ENCODE peak calls at places on chromosomes 3 and 15, in six cellular contexts. R is foreskin melanocyte, B is epithelial cell of prostate, F is amygdala, A is Caco-2, V is NCI-H1105. T is an unnamed sample.

GRCh38 chr3:174356596-174356995 is 502.5 kb upstream of the NAALADL2 start:
- DNase-seq in R (peak; percentile 85), B (no peak), F (no peak), A (no peak), V (no peak), T (no peak)

GRCh38 chr3:120102674-120103073 is 8.4 kb upstream of the GSK3B start:
- DNase-seq in R (no peak), A (no peak), F (no peak), B (peak; percentile 88), V (peak; percentile 96), T (no peak)

GRCh38 chr3:130834476-130834875 is 59.4 kb upstream of the ATP2C1 start:
- DNase-seq in F (no peak), B (no peak), R (peak; percentile 11), V (no peak), A (no peak), T (no peak)

GRCh38 chr3:23810342-23811116 is 4.8 kb downstream of the UBE2E1 start:
- DNase-seq in F (no peak), B (no peak), R (no peak), A (peak; percentile 67), V (peak; percentile 25), T (peak; percentile 93)

GRCh38 chr3:66949898-66950297 is 48.2 kb upstream of the KBTBD8 start:
- DNase-seq in R (no peak), A (no peak), V (no peak), B (no peak), F (no peak), T (no peak)

GRCh38 chr15:38876621-38877020 is 312.0 kb upstream of the RASGRP1 start:
- DNase-seq in A (no peak), V (no peak), R (no peak), F (no peak), B (no peak), T (no peak)

GRCh38 chr3:13385373-13385965 is 34.7 kb downstream of the NUP210 start:
- DNase-seq in F (no peak), A (no peak), R (peak; percentile 36), V (no peak), B (no peak), T (no peak)

GRCh38 chr3:183264249-183264648 is 11.2 kb downstream of the B3GNT5 start:
- DNase-seq in R (no peak), F (no peak), B (no peak), A (no peak), V (no peak), T (no peak)

GRCh38 chr3:134374791-134375541 is 719 bp upstream of the AMOTL2 start:
- DNase-seq in R (no peak), B (no peak), V (peak; percentile 88), A (peak; percentile 87), F (no peak), T (peak; percentile 81)

GRCh38 chr15:26298666-26299065 is 435.5 kb upstream of the ATP10A start:
- DNase-seq in B (no peak), V (no peak), A (no peak), F (no peak), R (peak; percentile 27), T (no peak)

GRCh38 chr3:23968467-23969184 is 23.5 kb downstream of the NR1D2 start:
- DNase-seq in V (no peak), F (no peak), B (peak; percentile 37), A (no peak), R (no peak), T (no peak)

GRCh38 chr3:119418641-119419040 is 44.8 kb downstream of the TMEM39A start:
- DNase-seq in B (no peak), R (no peak), V (no peak), A (no peak), F (no peak), T (no peak)

GRCh38 chr3:52488746-52489145 is 6.4 kb upstream of the STAB1 start:
- DNase-seq in A (no peak), V (no peak), R (no peak), B (no peak), F (no peak), T (no peak)

GRCh38 chr15:98799991-98800390 is 151.7 kb downstream of the IGF1R start:
- DNase-seq in R (no peak), A (no peak), B (no peak), F (no peak), V (no peak), T (no peak)

GRCh38 chr15:39852237-39852636 is 67.8 kb downstream of the GPR176 start:
- DNase-seq in V (no peak), A (no peak), F (no peak), B (no peak), R (no peak), T (no peak)

GRCh38 chr15:62809106-62809967 is 233.2 kb upstream of the TPM1 start:
- DNase-seq in B (no peak), F (no peak), A (peak; percentile 56), V (no peak), R (peak; percentile 29), T (no peak)

GRCh38 chr3:133812872-133813271 is 7.3 kb downstream of the SRPRB start:
- DNase-seq in R (no peak), B (no peak), V (no peak), A (no peak), F (no peak), T (no peak)

GRCh38 chr3:64176461-64176996 is 48.7 kb downstream of the PRICKLE2 start:
- DNase-seq in R (no peak), F (no peak), V (no peak), A (no peak), B (no peak), T (no peak)

GRCh38 chr3:195209836-195210551 is 61.0 kb downstream of the XXYLT1 start:
- DNase-seq in V (no peak), B (no peak), F (no peak), A (no peak), R (no peak), T (no peak)

GRCh38 chr3:31952205-31952604 is 28.9 kb downstream of the OSBPL10 start:
- DNase-seq in R (no peak), F (no peak), B (no peak), V (no peak), A (no peak), T (no peak)

GRCh38 chr3:155714295-155714718 is 30.6 kb downstream of the PLCH1 start:
- DNase-seq in F (no peak), A (peak; percentile 81), B (no peak), R (no peak), V (no peak), T (peak; percentile 32)

GRCh38 chr15:59555696-59556095 is 55.9 kb upstream of the GCNT3 start:
- DNase-seq in A (no peak), F (no peak), R (no peak), B (peak; percentile 75), V (no peak), T (no peak)

GRCh38 chr3:160756907-160757623 is 1.0 kb downstream of the PPM1L start:
- DNase-seq in R (peak; percentile 3), B (no peak), V (no peak), F (no peak), A (no peak), T (no peak)

GRCh38 chr15:49490963-49491362 is 67.9 kb downstream of the FGF7 start:
- DNase-seq in A (no peak), B (no peak), F (no peak), R (no peak), V (no peak), T (no peak)

GRCh38 chr3:71958533-71958932 is 173.6 kb upstream of the PROK2 start:
- DNase-seq in B (no peak), R (no peak), V (no peak), A (no peak), F (no peak), T (no peak)

GRCh38 chr15:71096676-71097075 is 18.6 kb upstream of the THSD4 start:
- DNase-seq in A (no peak), R (no peak), V (no peak), B (no peak), F (no peak), T (no peak)

GRCh38 chr3:23071758-23072157 is 131.4 kb upstream of the UBE2E2 start:
- DNase-seq in V (no peak), F (no peak), R (no peak), B (no peak), A (no peak), T (no peak)

GRCh38 chr3:139265131-139266016 is 78.4 kb upstream of the MRPS22 start:
- DNase-seq in A (no peak), R (no peak), V (no peak), F (no peak), B (no peak), T (no peak)

GRCh38 chr15:63420333-63420741 is 38.7 kb upstream of the CA12 start:
- DNase-seq in F (no peak), V (no peak), A (no peak), R (no peak), B (no peak), T (no peak)

GRCh38 chr15:101357333-101357732 is 62.3 kb upstream of the SNRPA1 start:
- DNase-seq in V (no peak), A (no peak), B (no peak), F (no peak), R (no peak), T (peak; percentile 81)

GRCh38 chr3:16923112-16923511 is 38.4 kb downstream of the PLCL2 start:
- DNase-seq in V (no peak), A (no peak), F (no peak), R (no peak), B (no peak), T (no peak)

GRCh38 chr3:193574488-193575072 is 18.4 kb upstream of the OPA1 start:
- DNase-seq in B (no peak), R (peak; percentile 50), F (no peak), V (no peak), A (no peak), T (no peak)

GRCh38 chr3:120544361-120544760 is 51.8 kb upstream of the NDUFB4 start:
- DNase-seq in F (no peak), B (no peak), V (no peak), A (no peak), R (no peak), T (no peak)

GRCh38 chr3:38062809-38063208 is 23.8 kb downstream of the DLEC1 start:
- DNase-seq in F (no peak), A (no peak), V (no peak), R (no peak), B (no peak), T (no peak)

GRCh38 chr3:157110761-157111238 is 49.1 kb downstream of the CCNL1 start:
- DNase-seq in A (no peak), R (no peak), B (no peak), F (no peak), V (no peak), T (no peak)

GRCh38 chr15:29862271-29862670 is 40.0 kb upstream of the TJP1 start:
- DNase-seq in F (no peak), A (no peak), V (no peak), B (no peak), R (no peak), T (no peak)

GRCh38 chr3:8500966-8501365 is 657 bp upstream of the LMCD1 start:
- DNase-seq in V (no peak), F (no peak), A (no peak), R (no peak), B (no peak), T (no peak)

GRCh38 chr3:172104471-172105072 is 65.2 kb downstream of the FNDC3B start:
- DNase-seq in A (no peak), V (peak; percentile 43), R (no peak), F (no peak), B (no peak), T (no peak)

GRCh38 chr3:140342668-140343067 is 335.2 kb upstream of the TRIM42 start:
- DNase-seq in F (no peak), R (peak; percentile 49), A (no peak), V (no peak), B (no peak), T (no peak)

T was measured in HuH-7.5.